ENCODE peak calls at places on chromosome 6, in nine cellular contexts. I, C, P, L, W, X, U, V and A are unnamed samples.

GRCh38 chr6:150006961-150007464 is 18.3 kb downstream of the RAET1L start:
- DNase-seq in P (no peak), C (peak), L (no peak), I (no peak), W (no peak), V (peak), X (no peak), U (no peak), A (no peak)

GRCh38 chr6:77095936-77096627 is 367.2 kb downstream of the HTR1B start:
- DNase-seq in I (no peak), C (no peak), V (no peak), X (no peak), L (no peak), W (no peak), P (no peak), U (no peak), A (no peak)

GRCh38 chr6:144659735-144660246 is 374.7 kb downstream of the UTRN start:
- DNase-seq in C (no peak), V (no peak), I (no peak), P (no peak), L (no peak), W (no peak), U (no peak), X (no peak), A (no peak)

GRCh38 chr6:46849361-46849690 is 56.1 kb downstream of the MEP1A start:
- DNase-seq in L (no peak), V (no peak), I (no peak), X (no peak), W (no peak), P (no peak), U (no peak), C (no peak), A (no peak)

GRCh38 chr6:33118525-33119123 is 42.8 kb downstream of the HLA-DPB1 start:
- DNase-seq in P (no peak), I (peak), U (no peak), X (no peak), W (no peak), V (peak), C (peak), L (no peak), A (no peak)

GRCh38 chr6:143807103-143807425 is 36.1 kb upstream of the LTV1 start:
- DNase-seq in C (no peak), U (no peak), X (no peak), V (no peak), W (no peak), L (no peak), P (no peak), I (no peak), A (no peak)

GRCh38 chr6:166563805-166564204 is 22.7 kb downstream of the RAMACL start:
- DNase-seq in L (no peak), V (no peak), W (no peak), C (no peak), X (peak), P (no peak), I (no peak), U (no peak), A (no peak)

GRCh38 chr6:139800837-139801236 is 426.4 kb upstream of the CITED2 start:
- DNase-seq in X (no peak), W (no peak), U (no peak), V (no peak), L (no peak), C (no peak), P (no peak), I (no peak), A (no peak)

GRCh38 chr6:81309841-81310240 is 442.6 kb downstream of the TENT5A start:
- DNase-seq in L (no peak), W (no peak), V (no peak), X (no peak), C (peak), U (no peak), P (no peak), I (no peak), A (no peak)

GRCh38 chr6:7543761-7544424 is 2.4 kb downstream of the DSP start:
- DNase-seq in C (no peak), U (no peak), V (peak), L (no peak), P (no peak), W (no peak), X (no peak), I (no peak), A (no peak)

GRCh38 chr6:149414009-149414408 is 13.9 kb downstream of the SUMO4 start:
- DNase-seq in I (no peak), V (no peak), U (no peak), L (no peak), X (no peak), W (no peak), C (no peak), P (no peak), A (no peak)

GRCh38 chr6:166203003-166203640 is 35.5 kb upstream of the TBXT start:
- DNase-seq in W (no peak), V (no peak), P (no peak), L (no peak), I (no peak), U (no peak), C (no peak), X (no peak), A (no peak)

GRCh38 chr6:119871520-119871919 is 522.0 kb upstream of the MAN1A1 start:
- DNase-seq in C (no peak), X (no peak), I (no peak), L (no peak), U (no peak), P (no peak), W (no peak), V (no peak), A (no peak)

GRCh38 chr6:15526129-15526764 is 136.6 kb downstream of the DTNBP1 start:
- DNase-seq in L (no peak), I (no peak), U (no peak), P (no peak), V (no peak), W (no peak), C (no peak), X (no peak), A (no peak)

GRCh38 chr6:36973647-36974046 is 12.3 kb downstream of the MTCH1 start:
- DNase-seq in V (no peak), X (no peak), L (no peak), U (no peak), P (no peak), C (no peak), W (no peak), I (no peak), A (no peak)

GRCh38 chr6:170049641-170050491 is 241.0 kb downstream of the DLL1 start:
- DNase-seq in U (peak), X (no peak), W (no peak), L (no peak), V (peak), C (no peak), P (no peak), I (no peak), A (peak)

GRCh38 chr6:53086302-53086701 is 21.1 kb downstream of the FBXO9 start:
- DNase-seq in C (no peak), I (no peak), U (no peak), P (no peak), V (no peak), L (no peak), X (no peak), W (no peak), A (no peak)